ENCODE peak calls at places on chromosome 17, in seven cellular contexts. One of them, this sample, is unnamed.

GRCh38 chr17:9676742-9677387 is 31.5 kb downstream of the USP43 start:
- DNase-seq in psoas muscle: no peak
- DNase-seq in SK-N-SH: no peak
- DNase-seq in ascending aorta: no peak
- DNase-seq in fibroblast of villous mesenchyme: peak; percentile 13
- DNase-seq in fibroblast of the aortic adventitia: no peak
- DNase-seq in pancreas: no peak
- DNase-seq in this sample: peak; percentile 46

GRCh38 chr17:54784305-54784704 is 116.3 kb upstream of the TOM1L1 start:
- DNase-seq in fibroblast of the aortic adventitia: no peak
- DNase-seq in ascending aorta: no peak
- DNase-seq in pancreas: no peak
- DNase-seq in psoas muscle: no peak
- DNase-seq in fibroblast of villous mesenchyme: no peak
- DNase-seq in SK-N-SH: no peak
- DNase-seq in this sample: no peak

GRCh38 chr17:64129515-64129764 is 504 bp downstream of the ERN1 start:
- DNase-seq in SK-N-SH: no peak
- DNase-seq in fibroblast of the aortic adventitia: no peak
- DNase-seq in psoas muscle: no peak
- DNase-seq in fibroblast of villous mesenchyme: no peak
- DNase-seq in ascending aorta: no peak
- DNase-seq in pancreas: no peak
- DNase-seq in this sample: no peak

GRCh38 chr17:16584273-16584995 is 15.4 kb upstream of the ZNF287 start:
- DNase-seq in ascending aorta: peak; percentile 68
- DNase-seq in psoas muscle: peak; percentile 95
- DNase-seq in SK-N-SH: peak; percentile 95
- DNase-seq in pancreas: peak; percentile 92
- DNase-seq in fibroblast of villous mesenchyme: peak; percentile 92
- DNase-seq in fibroblast of the aortic adventitia: peak; percentile 82
- DNase-seq in this sample: peak; percentile 98

GRCh38 chr17:75191584-75191983 is 8.8 kb upstream of the SUMO2 start:
- DNase-seq in SK-N-SH: no peak
- DNase-seq in ascending aorta: no peak
- DNase-seq in fibroblast of villous mesenchyme: peak; percentile 52
- DNase-seq in fibroblast of the aortic adventitia: peak; percentile 37
- DNase-seq in pancreas: no peak
- DNase-seq in psoas muscle: no peak
- DNase-seq in this sample: no peak

GRCh38 chr17:10243905-10244844 is 45.8 kb upstream of the GAS7 start:
- DNase-seq in psoas muscle: no peak
- DNase-seq in fibroblast of the aortic adventitia: peak; percentile 62
- DNase-seq in ascending aorta: no peak
- DNase-seq in SK-N-SH: no peak
- DNase-seq in pancreas: no peak
- DNase-seq in fibroblast of villous mesenchyme: peak; percentile 39
- DNase-seq in this sample: no peak

GRCh38 chr17:72193395-72194106 is 72.7 kb downstream of the SOX9 start:
- DNase-seq in SK-N-SH: no peak
- DNase-seq in pancreas: no peak
- DNase-seq in fibroblast of the aortic adventitia: peak; percentile 50
- DNase-seq in fibroblast of villous mesenchyme: peak; percentile 10
- DNase-seq in ascending aorta: no peak
- DNase-seq in psoas muscle: peak; percentile 38
- DNase-seq in this sample: peak; percentile 13

GRCh38 chr17:29760279-29760721 is 137.6 kb upstream of the CORO6 start:
- DNase-seq in ascending aorta: no peak
- DNase-seq in psoas muscle: no peak
- DNase-seq in pancreas: no peak
- DNase-seq in SK-N-SH: no peak
- DNase-seq in fibroblast of the aortic adventitia: peak; percentile 64
- DNase-seq in fibroblast of villous mesenchyme: peak; percentile 55
- DNase-seq in this sample: no peak

GRCh38 chr17:81716674-81716996 is 4.6 kb downstream of the SLC25A10 start:
- DNase-seq in psoas muscle: no peak
- DNase-seq in ascending aorta: no peak
- DNase-seq in fibroblast of villous mesenchyme: no peak
- DNase-seq in pancreas: no peak
- DNase-seq in SK-N-SH: no peak
- DNase-seq in fibroblast of the aortic adventitia: no peak
- DNase-seq in this sample: no peak

GRCh38 chr17:44967026-44967906 is 837 bp downstream of the C1QL1 start:
- DNase-seq in ascending aorta: no peak
- DNase-seq in pancreas: no peak
- DNase-seq in psoas muscle: no peak
- DNase-seq in SK-N-SH: peak; percentile 64
- DNase-seq in fibroblast of villous mesenchyme: no peak
- DNase-seq in fibroblast of the aortic adventitia: no peak
- DNase-seq in this sample: peak; percentile 83

GRCh38 chr17:44967907-44968224 is 237 bp downstream of the C1QL1 start:
- DNase-seq in ascending aorta: no peak
- DNase-seq in fibroblast of villous mesenchyme: no peak
- DNase-seq in fibroblast of the aortic adventitia: no peak
- DNase-seq in pancreas: no peak
- DNase-seq in SK-N-SH: no peak
- DNase-seq in psoas muscle: no peak
- DNase-seq in this sample: no peak

GRCh38 chr17:44968225-44969143 is at the start of gene C1QL1:
- DNase-seq in fibroblast of the aortic adventitia: peak; percentile 73
- DNase-seq in fibroblast of villous mesenchyme: peak; percentile 91
- DNase-seq in psoas muscle: peak; percentile 92
- DNase-seq in ascending aorta: peak; percentile 45
- DNase-seq in SK-N-SH: peak; percentile 100
- DNase-seq in pancreas: peak; percentile 89
- DNase-seq in this sample: peak; percentile 99

GRCh38 chr17:44965491-44966234 is 2.4 kb downstream of the C1QL1 start:
- DNase-seq in fibroblast of villous mesenchyme: no peak
- DNase-seq in SK-N-SH: no peak
- DNase-seq in psoas muscle: no peak
- DNase-seq in fibroblast of the aortic adventitia: no peak
- DNase-seq in pancreas: no peak
- DNase-seq in ascending aorta: no peak
- DNase-seq in this sample: no peak

GRCh38 chr17:44966348-44967025 is 1.6 kb downstream of the C1QL1 start:
- DNase-seq in ascending aorta: no peak
- DNase-seq in pancreas: no peak
- DNase-seq in psoas muscle: no peak
- DNase-seq in SK-N-SH: peak; percentile 58
- DNase-seq in fibroblast of villous mesenchyme: no peak
- DNase-seq in fibroblast of the aortic adventitia: no peak
- DNase-seq in this sample: peak; percentile 61
- H3K4me3 ChIP-seq in ascending aorta: no peak overlapping the region
- H3K4me3 ChIP-seq in pancreas: no peak overlapping the region
- H3K4me3 ChIP-seq in psoas muscle: no peak overlapping the region
- H3K4me3 ChIP-seq in SK-N-SH: no peak overlapping the region
- H3K4me3 ChIP-seq in fibroblast of villous mesenchyme: no peak overlapping the region
- H3K4me3 ChIP-seq in fibroblast of the aortic adventitia: no peak overlapping the region
- H3K4me3 ChIP-seq in this sample: no peak overlapping the region

DNA sequence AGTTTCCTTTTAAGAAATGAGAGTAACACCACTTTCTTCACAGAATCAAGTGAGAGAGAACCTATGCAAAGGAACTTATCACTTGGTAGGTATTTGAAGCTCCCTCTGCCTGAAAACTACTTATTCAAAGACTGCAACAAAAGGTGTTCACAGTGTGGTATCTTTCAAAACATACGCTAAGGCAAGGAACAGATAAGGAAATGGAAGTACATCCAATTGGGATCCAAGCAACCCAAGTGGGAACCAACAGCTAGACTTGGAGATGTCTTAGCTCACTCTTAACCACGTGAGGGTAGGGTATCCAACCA is 431 bp upstream of the PPM1E start:
- DNase-seq in pancreas: no peak
- DNase-seq in ascending aorta: no peak
- DNase-seq in fibroblast of the aortic adventitia: peak; percentile 19
- DNase-seq in psoas muscle: no peak
- DNase-seq in fibroblast of villous mesenchyme: no peak
- DNase-seq in SK-N-SH: no peak
- DNase-seq in this sample: no peak
- TF ChIP-seq CTCF in pancreas: no peak
- TF ChIP-seq CTCF in ascending aorta: no peak
- TF ChIP-seq CTCF in fibroblast of the aortic adventitia: no peak
- TF ChIP-seq CTCF in psoas muscle: no peak
- TF ChIP-seq CTCF in fibroblast of villous mesenchyme: no peak
- TF ChIP-seq CTCF in SK-N-SH: no peak
- TF ChIP-seq CTCF in this sample: no peak

GRCh38 chr17:35486920-35487727 is 38.6 kb upstream of the SLFN13 start:
- DNase-seq in fibroblast of the aortic adventitia: peak; percentile 61
- DNase-seq in pancreas: peak; percentile 34
- DNase-seq in SK-N-SH: no peak
- DNase-seq in ascending aorta: no peak
- DNase-seq in fibroblast of villous mesenchyme: peak; percentile 49
- DNase-seq in psoas muscle: peak; percentile 55
- DNase-seq in this sample: no peak
- H3K4me3 ChIP-seq in fibroblast of the aortic adventitia: peak overlapping the region; percentile 69
- H3K4me3 ChIP-seq in pancreas: peak overlapping the region; percentile 37
- H3K4me3 ChIP-seq in SK-N-SH: peak overlapping the region; percentile 57
- H3K4me3 ChIP-seq in ascending aorta: peak overlapping the region; percentile 60
- H3K4me3 ChIP-seq in fibroblast of villous mesenchyme: peak overlapping the region; percentile 60
- H3K4me3 ChIP-seq in psoas muscle: peak overlapping the region; percentile 63
- H3K4me3 ChIP-seq in this sample: no peak overlapping the region

GRCh38 chr17:31792007-31792585 is 66.9 kb downstream of the COPRS start:
- DNase-seq in fibroblast of villous mesenchyme: no peak
- DNase-seq in psoas muscle: no peak
- DNase-seq in fibroblast of the aortic adventitia: no peak
- DNase-seq in ascending aorta: no peak
- DNase-seq in pancreas: no peak
- DNase-seq in SK-N-SH: no peak
- DNase-seq in this sample: no peak
- TF ChIP-seq CTCF in fibroblast of villous mesenchyme: no peak
- TF ChIP-seq CTCF in psoas muscle: no peak
- TF ChIP-seq CTCF in fibroblast of the aortic adventitia: no peak
- TF ChIP-seq CTCF in ascending aorta: no peak
- TF ChIP-seq CTCF in pancreas: no peak
- TF ChIP-seq CTCF in SK-N-SH: no peak
- TF ChIP-seq CTCF in this sample: no peak

GRCh38 chr17:1454541-1454940 is 1.5 kb downstream of the CRK start:
- DNase-seq in SK-N-SH: no peak
- DNase-seq in pancreas: no peak
- DNase-seq in psoas muscle: no peak
- DNase-seq in fibroblast of the aortic adventitia: no peak
- DNase-seq in fibroblast of villous mesenchyme: no peak
- DNase-seq in ascending aorta: no peak
- DNase-seq in this sample: no peak
- H3K4me3 ChIP-seq in SK-N-SH: peak overlapping the region; percentile 78
- H3K4me3 ChIP-seq in pancreas: peak overlapping the region; percentile 76
- H3K4me3 ChIP-seq in psoas muscle: peak overlapping the region; percentile 95
- H3K4me3 ChIP-seq in fibroblast of the aortic adventitia: peak overlapping the region; percentile 94
- H3K4me3 ChIP-seq in fibroblast of villous mesenchyme: peak overlapping the region; percentile 70
- H3K4me3 ChIP-seq in ascending aorta: peak overlapping the region; percentile 99
- H3K4me3 ChIP-seq in this sample: peak overlapping the region; percentile 91

GRCh38 chr17:37489197-37490001 is at the start of gene DUSP14:
- DNase-seq in SK-N-SH: peak; percentile 99
- DNase-seq in ascending aorta: peak; percentile 12
- DNase-seq in pancreas: peak; percentile 75
- DNase-seq in fibroblast of villous mesenchyme: peak; percentile 81
- DNase-seq in psoas muscle: peak; percentile 87
- DNase-seq in fibroblast of the aortic adventitia: peak; percentile 70
- DNase-seq in this sample: peak; percentile 95
- TF ChIP-seq CTCF in SK-N-SH: no peak
- TF ChIP-seq CTCF in ascending aorta: no peak
- TF ChIP-seq CTCF in pancreas: no peak
- TF ChIP-seq CTCF in fibroblast of villous mesenchyme: no peak
- TF ChIP-seq CTCF in psoas muscle: no peak
- TF ChIP-seq CTCF in fibroblast of the aortic adventitia: no peak
- TF ChIP-seq CTCF in this sample: no peak

DNA sequence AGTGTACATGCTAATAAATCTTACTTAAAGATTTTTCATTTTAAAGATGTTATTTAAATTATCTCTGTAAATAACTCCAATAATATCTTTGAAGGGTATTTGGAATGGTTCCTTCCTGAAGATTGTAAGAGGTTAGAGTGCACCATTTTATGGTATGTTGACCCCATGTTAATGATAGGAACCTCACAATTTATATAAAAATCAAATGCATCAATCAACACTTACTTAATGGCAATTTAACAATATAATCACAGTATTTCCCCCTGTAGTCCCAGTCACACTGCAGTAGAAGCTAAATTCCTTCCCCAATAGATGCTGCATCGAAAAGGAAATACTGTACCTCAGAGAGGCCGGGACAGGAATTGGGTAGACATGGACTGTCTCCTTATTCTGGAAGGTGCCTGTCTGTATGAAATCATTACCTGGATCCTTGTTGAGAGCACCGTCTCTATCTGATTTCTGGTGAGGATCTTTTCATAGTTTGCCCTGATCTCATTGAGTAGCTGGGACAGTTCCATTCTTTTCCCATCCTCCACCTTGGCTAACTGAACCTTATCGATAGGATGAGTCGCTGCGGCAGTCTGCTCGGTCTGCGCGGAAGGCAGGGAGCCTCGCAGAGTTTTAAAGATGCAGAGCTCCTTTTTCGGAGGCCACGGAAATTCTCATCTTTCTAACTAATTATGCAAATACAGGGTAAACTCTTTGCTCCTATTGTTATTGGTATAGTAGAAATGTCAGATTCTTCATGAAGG is at the start of gene KRT222:
- DNase-seq in fibroblast of villous mesenchyme: no peak
- DNase-seq in SK-N-SH: no peak
- DNase-seq in ascending aorta: no peak
- DNase-seq in psoas muscle: no peak
- DNase-seq in fibroblast of the aortic adventitia: no peak
- DNase-seq in pancreas: no peak
- DNase-seq in this sample: peak; percentile 66
- H3K4me3 ChIP-seq in fibroblast of villous mesenchyme: no peak within 1 kb of the TSS
- H3K4me3 ChIP-seq in SK-N-SH: no peak within 1 kb of the TSS
- H3K4me3 ChIP-seq in ascending aorta: no peak within 1 kb of the TSS
- H3K4me3 ChIP-seq in psoas muscle: peak within 1 kb of the TSS; percentile 38
- H3K4me3 ChIP-seq in fibroblast of the aortic adventitia: no peak within 1 kb of the TSS
- H3K4me3 ChIP-seq in pancreas: peak within 1 kb of the TSS; percentile 11
- H3K4me3 ChIP-seq in this sample: peak within 1 kb of the TSS; percentile 57

GRCh38 chr17:39173539-39174274 is 7.7 kb upstream of the ARL5C start:
- DNase-seq in SK-N-SH: no peak
- DNase-seq in pancreas: no peak
- DNase-seq in fibroblast of villous mesenchyme: no peak
- DNase-seq in fibroblast of the aortic adventitia: no peak
- DNase-seq in ascending aorta: no peak
- DNase-seq in psoas muscle: no peak
- DNase-seq in this sample: no peak
- TF ChIP-seq CTCF in SK-N-SH: no peak
- TF ChIP-seq CTCF in pancreas: no peak
- TF ChIP-seq CTCF in fibroblast of villous mesenchyme: no peak
- TF ChIP-seq CTCF in fibroblast of the aortic adventitia: no peak
- TF ChIP-seq CTCF in ascending aorta: no peak
- TF ChIP-seq CTCF in psoas muscle: no peak
- TF ChIP-seq CTCF in this sample: no peak

DNA sequence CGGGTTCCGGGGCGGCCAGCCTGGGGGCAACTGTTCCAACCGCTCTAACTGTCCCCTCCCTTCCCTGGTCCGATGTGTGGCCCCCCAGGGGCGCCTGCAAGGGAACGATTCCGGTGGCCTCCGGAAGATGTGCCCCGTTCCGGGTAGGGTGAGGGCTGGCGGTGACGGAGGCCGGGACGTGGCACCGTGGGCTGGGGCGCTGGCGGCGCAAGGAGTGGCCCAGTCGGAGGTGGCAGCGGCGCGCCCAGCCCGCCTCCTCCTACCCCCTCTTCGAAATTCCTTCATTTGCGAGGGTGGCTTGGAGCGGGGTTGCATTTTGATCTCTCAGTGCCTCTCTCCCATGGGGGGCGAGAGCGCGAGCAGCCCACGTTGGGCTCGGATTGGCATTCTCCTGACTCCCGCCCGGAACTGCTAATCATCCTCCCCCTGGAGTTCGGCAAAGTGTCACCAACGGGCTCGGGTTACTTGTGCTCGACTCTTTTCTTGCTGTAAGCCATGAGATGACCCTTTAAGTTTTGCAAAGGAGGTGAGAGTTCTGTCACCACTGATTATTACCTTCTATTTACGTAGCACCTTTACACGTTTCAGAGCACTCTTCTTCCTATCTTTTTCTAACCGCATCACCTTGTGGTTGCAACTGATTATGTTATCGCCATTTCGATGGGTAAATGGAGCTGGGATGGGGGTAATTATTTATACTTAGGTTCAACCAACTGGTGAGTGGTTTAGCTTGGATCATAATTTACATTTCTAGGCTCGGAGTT is 667 bp downstream of the NDEL1 start:
- DNase-seq in fibroblast of the aortic adventitia: peak; percentile 54
- DNase-seq in psoas muscle: peak; percentile 72
- DNase-seq in pancreas: peak; percentile 68
- DNase-seq in SK-N-SH: peak; percentile 74
- DNase-seq in fibroblast of villous mesenchyme: peak; percentile 73
- DNase-seq in ascending aorta: peak; percentile 27
- DNase-seq in this sample: peak; percentile 92
- H3K4me3 ChIP-seq in fibroblast of the aortic adventitia: peak overlapping the region; percentile 92
- H3K4me3 ChIP-seq in psoas muscle: peak overlapping the region; percentile 84
- H3K4me3 ChIP-seq in pancreas: peak overlapping the region; percentile 96
- H3K4me3 ChIP-seq in SK-N-SH: peak overlapping the region; percentile 90
- H3K4me3 ChIP-seq in fibroblast of villous mesenchyme: peak overlapping the region; percentile 75
- H3K4me3 ChIP-seq in ascending aorta: peak overlapping the region; percentile 96
- H3K4me3 ChIP-seq in this sample: peak overlapping the region; percentile 98